ENCODE peak calls at places on chromosomes 4 and X, in six cellular contexts. One of them, this sample, is unnamed.

GRCh38 chr4:176387571-176387970 is 67.8 kb downstream of the SPCS3 start:
- DNase-seq in mesenteric fat pad: no peak
- DNase-seq in T-helper 9 cell: no peak
- DNase-seq in stimulated activated CD4-positive, alpha-beta T cell treated with anti-CD3 and anti-CD28 coated beads, Interleukin-15, amount 100 ng/mL, for 48 hours: no peak
- DNase-seq in AG09309: no peak
- DNase-seq in stimulated activated CD8-positive, alpha-beta memory T cell treated with anti-CD3 and anti-CD28 coated beads, Interleukin-4, amount 100 ng/mL, for 48 hours: no peak
- DNase-seq in this sample: no peak

GRCh38 chrX:135432881-135433521 is 11.3 kb downstream of the SMIM10L2A start:
- DNase-seq in mesenteric fat pad: no peak
- DNase-seq in T-helper 9 cell: no peak
- DNase-seq in stimulated activated CD4-positive, alpha-beta T cell treated with anti-CD3 and anti-CD28 coated beads, Interleukin-15, amount 100 ng/mL, for 48 hours: no peak
- DNase-seq in AG09309: no peak
- DNase-seq in stimulated activated CD8-positive, alpha-beta memory T cell treated with anti-CD3 and anti-CD28 coated beads, Interleukin-4, amount 100 ng/mL, for 48 hours: no peak
- DNase-seq in this sample: no peak

GRCh38 chrX:45050558-45050957 is 150.1 kb downstream of the DIPK2B start:
- DNase-seq in mesenteric fat pad: no peak
- DNase-seq in T-helper 9 cell: no peak
- DNase-seq in stimulated activated CD4-positive, alpha-beta T cell treated with anti-CD3 and anti-CD28 coated beads, Interleukin-15, amount 100 ng/mL, for 48 hours: no peak
- DNase-seq in AG09309: no peak
- DNase-seq in stimulated activated CD8-positive, alpha-beta memory T cell treated with anti-CD3 and anti-CD28 coated beads, Interleukin-4, amount 100 ng/mL, for 48 hours: no peak
- DNase-seq in this sample: no peak

GRCh38 chr4:674172-675035 is at the start of the genes ATP5ME and MYL5:
- DNase-seq in mesenteric fat pad: peak
- DNase-seq in T-helper 9 cell: peak
- DNase-seq in stimulated activated CD4-positive, alpha-beta T cell treated with anti-CD3 and anti-CD28 coated beads, Interleukin-15, amount 100 ng/mL, for 48 hours: peak
- DNase-seq in AG09309: peak
- DNase-seq in stimulated activated CD8-positive, alpha-beta memory T cell treated with anti-CD3 and anti-CD28 coated beads, Interleukin-4, amount 100 ng/mL, for 48 hours: peak
- DNase-seq in this sample: peak

GRCh38 chr4:2865381-2865780 is 21.7 kb downstream of the ADD1 start:
- DNase-seq in mesenteric fat pad: no peak
- DNase-seq in T-helper 9 cell: no peak
- DNase-seq in stimulated activated CD4-positive, alpha-beta T cell treated with anti-CD3 and anti-CD28 coated beads, Interleukin-15, amount 100 ng/mL, for 48 hours: no peak
- DNase-seq in AG09309: no peak
- DNase-seq in stimulated activated CD8-positive, alpha-beta memory T cell treated with anti-CD3 and anti-CD28 coated beads, Interleukin-4, amount 100 ng/mL, for 48 hours: no peak
- DNase-seq in this sample: no peak

GRCh38 chrX:15471016-15471415 is 22.1 kb downstream of the PIR start:
- DNase-seq in mesenteric fat pad: no peak
- DNase-seq in T-helper 9 cell: peak
- DNase-seq in stimulated activated CD4-positive, alpha-beta T cell treated with anti-CD3 and anti-CD28 coated beads, Interleukin-15, amount 100 ng/mL, for 48 hours: peak
- DNase-seq in AG09309: no peak
- DNase-seq in stimulated activated CD8-positive, alpha-beta memory T cell treated with anti-CD3 and anti-CD28 coated beads, Interleukin-4, amount 100 ng/mL, for 48 hours: peak
- DNase-seq in this sample: peak

GRCh38 chrX:98380106-98380505 is 1496.4 kb downstream of the RPA4 start:
- DNase-seq in mesenteric fat pad: no peak
- DNase-seq in T-helper 9 cell: no peak
- DNase-seq in stimulated activated CD4-positive, alpha-beta T cell treated with anti-CD3 and anti-CD28 coated beads, Interleukin-15, amount 100 ng/mL, for 48 hours: no peak
- DNase-seq in AG09309: no peak
- DNase-seq in stimulated activated CD8-positive, alpha-beta memory T cell treated with anti-CD3 and anti-CD28 coated beads, Interleukin-4, amount 100 ng/mL, for 48 hours: no peak
- DNase-seq in this sample: no peak

GRCh38 chr4:177064724-177065394 is 244.8 kb upstream of the NEIL3 start:
- DNase-seq in mesenteric fat pad: no peak
- DNase-seq in T-helper 9 cell: no peak
- DNase-seq in stimulated activated CD4-positive, alpha-beta T cell treated with anti-CD3 and anti-CD28 coated beads, Interleukin-15, amount 100 ng/mL, for 48 hours: no peak
- DNase-seq in AG09309: no peak
- DNase-seq in stimulated activated CD8-positive, alpha-beta memory T cell treated with anti-CD3 and anti-CD28 coated beads, Interleukin-4, amount 100 ng/mL, for 48 hours: no peak
- DNase-seq in this sample: no peak

GRCh38 chrX:9873952-9874351 is 87.7 kb downstream of the SHROOM2 start:
- DNase-seq in mesenteric fat pad: no peak
- DNase-seq in T-helper 9 cell: peak
- DNase-seq in stimulated activated CD4-positive, alpha-beta T cell treated with anti-CD3 and anti-CD28 coated beads, Interleukin-15, amount 100 ng/mL, for 48 hours: peak
- DNase-seq in AG09309: no peak
- DNase-seq in stimulated activated CD8-positive, alpha-beta memory T cell treated with anti-CD3 and anti-CD28 coated beads, Interleukin-4, amount 100 ng/mL, for 48 hours: peak
- DNase-seq in this sample: no peak

GRCh38 chr4:82372502-82372873 is 1.3 kb downstream of the HNRNPD start:
- DNase-seq in mesenteric fat pad: no peak
- DNase-seq in T-helper 9 cell: peak
- DNase-seq in stimulated activated CD4-positive, alpha-beta T cell treated with anti-CD3 and anti-CD28 coated beads, Interleukin-15, amount 100 ng/mL, for 48 hours: peak
- DNase-seq in AG09309: no peak
- DNase-seq in stimulated activated CD8-positive, alpha-beta memory T cell treated with anti-CD3 and anti-CD28 coated beads, Interleukin-4, amount 100 ng/mL, for 48 hours: peak
- DNase-seq in this sample: no peak

GRCh38 chrX:96650023-96650422 is 34.6 kb upstream of the DIAPH2 start:
- DNase-seq in mesenteric fat pad: no peak
- DNase-seq in T-helper 9 cell: no peak
- DNase-seq in stimulated activated CD4-positive, alpha-beta T cell treated with anti-CD3 and anti-CD28 coated beads, Interleukin-15, amount 100 ng/mL, for 48 hours: no peak
- DNase-seq in AG09309: no peak
- DNase-seq in stimulated activated CD8-positive, alpha-beta memory T cell treated with anti-CD3 and anti-CD28 coated beads, Interleukin-4, amount 100 ng/mL, for 48 hours: no peak
- DNase-seq in this sample: no peak

GRCh38 chrX:3697220-3697684 is 16.2 kb downstream of the PRKX start:
- DNase-seq in mesenteric fat pad: no peak
- DNase-seq in T-helper 9 cell: no peak
- DNase-seq in stimulated activated CD4-positive, alpha-beta T cell treated with anti-CD3 and anti-CD28 coated beads, Interleukin-15, amount 100 ng/mL, for 48 hours: no peak
- DNase-seq in AG09309: no peak
- DNase-seq in stimulated activated CD8-positive, alpha-beta memory T cell treated with anti-CD3 and anti-CD28 coated beads, Interleukin-4, amount 100 ng/mL, for 48 hours: no peak
- DNase-seq in this sample: no peak

GRCh38 chr4:122978109-122978508 is 55.7 kb upstream of the NUDT6 start:
- DNase-seq in mesenteric fat pad: no peak
- DNase-seq in T-helper 9 cell: no peak
- DNase-seq in stimulated activated CD4-positive, alpha-beta T cell treated with anti-CD3 and anti-CD28 coated beads, Interleukin-15, amount 100 ng/mL, for 48 hours: no peak
- DNase-seq in AG09309: no peak
- DNase-seq in stimulated activated CD8-positive, alpha-beta memory T cell treated with anti-CD3 and anti-CD28 coated beads, Interleukin-4, amount 100 ng/mL, for 48 hours: no peak
- DNase-seq in this sample: no peak

GRCh38 chrX:96771500-96771899 is 86.9 kb downstream of the DIAPH2 start:
- DNase-seq in mesenteric fat pad: no peak
- DNase-seq in T-helper 9 cell: no peak
- DNase-seq in stimulated activated CD4-positive, alpha-beta T cell treated with anti-CD3 and anti-CD28 coated beads, Interleukin-15, amount 100 ng/mL, for 48 hours: no peak
- DNase-seq in AG09309: no peak
- DNase-seq in stimulated activated CD8-positive, alpha-beta memory T cell treated with anti-CD3 and anti-CD28 coated beads, Interleukin-4, amount 100 ng/mL, for 48 hours: no peak
- DNase-seq in this sample: no peak

GRCh38 chr4:105140684-105141490 is 5.8 kb upstream of the TET2 start:
- DNase-seq in mesenteric fat pad: no peak
- DNase-seq in T-helper 9 cell: peak
- DNase-seq in stimulated activated CD4-positive, alpha-beta T cell treated with anti-CD3 and anti-CD28 coated beads, Interleukin-15, amount 100 ng/mL, for 48 hours: no peak
- DNase-seq in AG09309: no peak
- DNase-seq in stimulated activated CD8-positive, alpha-beta memory T cell treated with anti-CD3 and anti-CD28 coated beads, Interleukin-4, amount 100 ng/mL, for 48 hours: peak
- DNase-seq in this sample: no peak

GRCh38 chr4:121062466-121062975 is 9.8 kb downstream of the NDNF start:
- DNase-seq in mesenteric fat pad: no peak
- DNase-seq in T-helper 9 cell: no peak
- DNase-seq in stimulated activated CD4-positive, alpha-beta T cell treated with anti-CD3 and anti-CD28 coated beads, Interleukin-15, amount 100 ng/mL, for 48 hours: no peak
- DNase-seq in AG09309: no peak
- DNase-seq in stimulated activated CD8-positive, alpha-beta memory T cell treated with anti-CD3 and anti-CD28 coated beads, Interleukin-4, amount 100 ng/mL, for 48 hours: no peak
- DNase-seq in this sample: no peak

GRCh38 chrX:106917830-106918500 is 2.2 kb upstream of the CLDN2 start:
- DNase-seq in mesenteric fat pad: no peak
- DNase-seq in T-helper 9 cell: peak
- DNase-seq in stimulated activated CD4-positive, alpha-beta T cell treated with anti-CD3 and anti-CD28 coated beads, Interleukin-15, amount 100 ng/mL, for 48 hours: no peak
- DNase-seq in AG09309: no peak
- DNase-seq in stimulated activated CD8-positive, alpha-beta memory T cell treated with anti-CD3 and anti-CD28 coated beads, Interleukin-4, amount 100 ng/mL, for 48 hours: no peak
- DNase-seq in this sample: no peak

GRCh38 chr4:134490863-134491262 is 289.3 kb upstream of the PABPC4L start:
- DNase-seq in mesenteric fat pad: no peak
- DNase-seq in T-helper 9 cell: no peak
- DNase-seq in stimulated activated CD4-positive, alpha-beta T cell treated with anti-CD3 and anti-CD28 coated beads, Interleukin-15, amount 100 ng/mL, for 48 hours: no peak
- DNase-seq in AG09309: no peak
- DNase-seq in stimulated activated CD8-positive, alpha-beta memory T cell treated with anti-CD3 and anti-CD28 coated beads, Interleukin-4, amount 100 ng/mL, for 48 hours: no peak
- DNase-seq in this sample: no peak

GRCh38 chr4:41957634-41958033 is 22.4 kb downstream of the TMEM33 start:
- DNase-seq in mesenteric fat pad: no peak
- DNase-seq in T-helper 9 cell: no peak
- DNase-seq in stimulated activated CD4-positive, alpha-beta T cell treated with anti-CD3 and anti-CD28 coated beads, Interleukin-15, amount 100 ng/mL, for 48 hours: no peak
- DNase-seq in AG09309: no peak
- DNase-seq in stimulated activated CD8-positive, alpha-beta memory T cell treated with anti-CD3 and anti-CD28 coated beads, Interleukin-4, amount 100 ng/mL, for 48 hours: no peak
- DNase-seq in this sample: no peak

GRCh38 chrX:65581661-65582339 is 47.2 kb upstream of the LAS1L start:
- DNase-seq in mesenteric fat pad: peak
- DNase-seq in T-helper 9 cell: peak
- DNase-seq in stimulated activated CD4-positive, alpha-beta T cell treated with anti-CD3 and anti-CD28 coated beads, Interleukin-15, amount 100 ng/mL, for 48 hours: no peak
- DNase-seq in AG09309: peak
- DNase-seq in stimulated activated CD8-positive, alpha-beta memory T cell treated with anti-CD3 and anti-CD28 coated beads, Interleukin-4, amount 100 ng/mL, for 48 hours: peak
- DNase-seq in this sample: peak

GRCh38 chr4:150886597-150886996 is 128.5 kb downstream of the LRBA start:
- DNase-seq in mesenteric fat pad: no peak
- DNase-seq in T-helper 9 cell: no peak
- DNase-seq in stimulated activated CD4-positive, alpha-beta T cell treated with anti-CD3 and anti-CD28 coated beads, Interleukin-15, amount 100 ng/mL, for 48 hours: no peak
- DNase-seq in AG09309: no peak
- DNase-seq in stimulated activated CD8-positive, alpha-beta memory T cell treated with anti-CD3 and anti-CD28 coated beads, Interleukin-4, amount 100 ng/mL, for 48 hours: no peak
- DNase-seq in this sample: peak

GRCh38 chr4:3679071-3679825 is 86.9 kb upstream of the ADRA2C start:
- DNase-seq in mesenteric fat pad: no peak
- DNase-seq in T-helper 9 cell: no peak
- DNase-seq in stimulated activated CD4-positive, alpha-beta T cell treated with anti-CD3 and anti-CD28 coated beads, Interleukin-15, amount 100 ng/mL, for 48 hours: no peak
- DNase-seq in AG09309: no peak
- DNase-seq in stimulated activated CD8-positive, alpha-beta memory T cell treated with anti-CD3 and anti-CD28 coated beads, Interleukin-4, amount 100 ng/mL, for 48 hours: no peak
- DNase-seq in this sample: no peak

GRCh38 chr4:188400456-188400855 is 261.2 kb downstream of the TRIML1 start:
- DNase-seq in mesenteric fat pad: no peak
- DNase-seq in T-helper 9 cell: no peak
- DNase-seq in stimulated activated CD4-positive, alpha-beta T cell treated with anti-CD3 and anti-CD28 coated beads, Interleukin-15, amount 100 ng/mL, for 48 hours: no peak
- DNase-seq in AG09309: no peak
- DNase-seq in stimulated activated CD8-positive, alpha-beta memory T cell treated with anti-CD3 and anti-CD28 coated beads, Interleukin-4, amount 100 ng/mL, for 48 hours: no peak
- DNase-seq in this sample: no peak

GRCh38 chrX:151902813-151903591 is 9.7 kb upstream of the MAGEA4 start:
- DNase-seq in mesenteric fat pad: no peak
- DNase-seq in T-helper 9 cell: no peak
- DNase-seq in stimulated activated CD4-positive, alpha-beta T cell treated with anti-CD3 and anti-CD28 coated beads, Interleukin-15, amount 100 ng/mL, for 48 hours: no peak
- DNase-seq in AG09309: peak
- DNase-seq in stimulated activated CD8-positive, alpha-beta memory T cell treated with anti-CD3 and anti-CD28 coated beads, Interleukin-4, amount 100 ng/mL, for 48 hours: no peak
- DNase-seq in this sample: peak

GRCh38 chrX:70421618-70422017 is 1.5 kb upstream of the GDPD2 start:
- DNase-seq in mesenteric fat pad: no peak
- DNase-seq in T-helper 9 cell: no peak
- DNase-seq in stimulated activated CD4-positive, alpha-beta T cell treated with anti-CD3 and anti-CD28 coated beads, Interleukin-15, amount 100 ng/mL, for 48 hours: no peak
- DNase-seq in AG09309: no peak
- DNase-seq in stimulated activated CD8-positive, alpha-beta memory T cell treated with anti-CD3 and anti-CD28 coated beads, Interleukin-4, amount 100 ng/mL, for 48 hours: no peak
- DNase-seq in this sample: no peak

GRCh38 chr4:166421556-166422156 is 548.6 kb downstream of the TLL1 start:
- DNase-seq in mesenteric fat pad: no peak
- DNase-seq in T-helper 9 cell: no peak
- DNase-seq in stimulated activated CD4-positive, alpha-beta T cell treated with anti-CD3 and anti-CD28 coated beads, Interleukin-15, amount 100 ng/mL, for 48 hours: no peak
- DNase-seq in AG09309: peak
- DNase-seq in stimulated activated CD8-positive, alpha-beta memory T cell treated with anti-CD3 and anti-CD28 coated beads, Interleukin-4, amount 100 ng/mL, for 48 hours: no peak
- DNase-seq in this sample: no peak

GRCh38 chrX:37711991-37712390 is 26.4 kb downstream of the XK start:
- DNase-seq in mesenteric fat pad: no peak
- DNase-seq in T-helper 9 cell: no peak
- DNase-seq in stimulated activated CD4-positive, alpha-beta T cell treated with anti-CD3 and anti-CD28 coated beads, Interleukin-15, amount 100 ng/mL, for 48 hours: no peak
- DNase-seq in AG09309: no peak
- DNase-seq in stimulated activated CD8-positive, alpha-beta memory T cell treated with anti-CD3 and anti-CD28 coated beads, Interleukin-4, amount 100 ng/mL, for 48 hours: no peak
- DNase-seq in this sample: no peak

GRCh38 chrX:72107320-72107719 is 24.4 kb downstream of the RTL5 start:
- DNase-seq in mesenteric fat pad: no peak
- DNase-seq in T-helper 9 cell: no peak
- DNase-seq in stimulated activated CD4-positive, alpha-beta T cell treated with anti-CD3 and anti-CD28 coated beads, Interleukin-15, amount 100 ng/mL, for 48 hours: no peak
- DNase-seq in AG09309: no peak
- DNase-seq in stimulated activated CD8-positive, alpha-beta memory T cell treated with anti-CD3 and anti-CD28 coated beads, Interleukin-4, amount 100 ng/mL, for 48 hours: no peak
- DNase-seq in this sample: peak

GRCh38 chr4:55020131-55020530 is 105.3 kb downstream of the KDR start:
- DNase-seq in mesenteric fat pad: no peak
- DNase-seq in T-helper 9 cell: no peak
- DNase-seq in stimulated activated CD4-positive, alpha-beta T cell treated with anti-CD3 and anti-CD28 coated beads, Interleukin-15, amount 100 ng/mL, for 48 hours: no peak
- DNase-seq in AG09309: no peak
- DNase-seq in stimulated activated CD8-positive, alpha-beta memory T cell treated with anti-CD3 and anti-CD28 coated beads, Interleukin-4, amount 100 ng/mL, for 48 hours: no peak
- DNase-seq in this sample: no peak

GRCh38 chr4:142960134-142960533 is 114.0 kb upstream of the INPP4B start:
- DNase-seq in mesenteric fat pad: no peak
- DNase-seq in T-helper 9 cell: no peak
- DNase-seq in stimulated activated CD4-positive, alpha-beta T cell treated with anti-CD3 and anti-CD28 coated beads, Interleukin-15, amount 100 ng/mL, for 48 hours: no peak
- DNase-seq in AG09309: no peak
- DNase-seq in stimulated activated CD8-positive, alpha-beta memory T cell treated with anti-CD3 and anti-CD28 coated beads, Interleukin-4, amount 100 ng/mL, for 48 hours: no peak
- DNase-seq in this sample: no peak